ENCODE peak calls at places on chromosomes 4 and X, in six cellular contexts. U is AG10803, Y is A673, X is A549, T is coronary artery, O is fibroblast of lung. C is an unnamed sample.

GRCh38 chr4:184476660-184477059 is 2.3 kb upstream of the IRF2 start:
- DNase-seq in U (no peak), O (no peak), T (no peak), Y (no peak), X (no peak), C (no peak)

GRCh38 chr4:104930298-104930697 is 216.4 kb upstream of the TET2 start:
- DNase-seq in U (no peak), T (no peak), Y (no peak), O (no peak), X (no peak), C (no peak)

GRCh38 chrX:132858018-132858417 is 100.4 kb downstream of the HS6ST2 start:
- DNase-seq in Y (peak), O (peak), U (no peak), T (no peak), X (no peak), C (no peak)

GRCh38 chr4:8439914-8440490 is 521 bp downstream of the ACOX3 start:
- DNase-seq in T (no peak), U (peak), O (no peak), Y (peak), X (no peak), C (no peak)

GRCh38 chr4:113114884-113115283 is 65.4 kb downstream of the ANK2 start:
- DNase-seq in Y (no peak), X (no peak), U (no peak), T (no peak), O (no peak), C (no peak)

GRCh38 chr4:80495847-80496246 is 160.3 kb downstream of the CFAP299 start:
- DNase-seq in Y (no peak), U (no peak), O (no peak), T (no peak), X (no peak), C (no peak)

GRCh38 chr4:25238052-25238451 is 4.2 kb downstream of the PI4K2B start:
- DNase-seq in Y (no peak), T (no peak), U (no peak), X (no peak), O (no peak), C (no peak)

GRCh38 chr4:106816501-106816900 is 219.6 kb downstream of the DKK2 start:
- DNase-seq in U (peak), X (no peak), T (no peak), Y (no peak), O (peak), C (peak)

GRCh38 chr4:121728798-121729226 is 32.0 kb upstream of the ANXA5 start:
- DNase-seq in X (no peak), T (no peak), O (peak), U (peak), Y (no peak), C (peak)

GRCh38 chrX:115318139-115318538 is 28.6 kb downstream of the LUZP4 start:
- DNase-seq in X (no peak), Y (no peak), U (no peak), O (no peak), T (no peak), C (no peak)

GRCh38 chrX:125953769-125954168 is 212.3 kb downstream of the DCAF12L2 start:
- DNase-seq in T (no peak), O (no peak), Y (no peak), X (no peak), U (no peak), C (no peak)

GRCh38 chr4:99208719-99209075 is 10.3 kb downstream of the ADH6 start:
- DNase-seq in U (no peak), T (no peak), Y (no peak), O (no peak), X (no peak), C (no peak)

GRCh38 chr4:30716671-30717207 is 3.4 kb upstream of the PCDH7 start:
- DNase-seq in X (peak), T (no peak), U (no peak), Y (no peak), O (peak), C (no peak)

GRCh38 chr4:156838761-156839160 is 132.8 kb downstream of the PDGFC start:
- DNase-seq in X (no peak), O (peak), U (peak), T (no peak), Y (peak), C (peak)

GRCh38 chr4:2745981-2746806 is 9.9 kb downstream of the TNIP2 start:
- DNase-seq in Y (peak), T (peak), X (peak), U (peak), O (peak), C (peak)

GRCh38 chr4:7506119-7506518 is 71.4 kb upstream of the PSAPL1 start:
- DNase-seq in O (peak), X (no peak), U (peak), Y (no peak), T (no peak), C (no peak)

GRCh38 chr4:37471971-37472370 is 214.2 kb downstream of the RELL1 start:
- DNase-seq in O (no peak), U (no peak), Y (no peak), X (no peak), T (no peak), C (no peak)

GRCh38 chr4:722181-722725 is 16.6 kb downstream of the PCGF3 start:
- DNase-seq in X (no peak), O (no peak), U (no peak), T (no peak), Y (no peak), C (no peak)

GRCh38 chr4:1463088-1463926 is 57.1 kb upstream of the NKX1-1 start:
- DNase-seq in U (peak), Y (no peak), X (no peak), O (peak), T (peak), C (peak)

GRCh38 chr4:100789991-100790390 is 272.2 kb upstream of the EMCN start:
- DNase-seq in U (no peak), O (no peak), T (no peak), Y (no peak), X (no peak), C (no peak)

GRCh38 chrX:115560211-115560977 is 580 bp upstream of the PLS3 start:
- DNase-seq in T (no peak), X (peak), U (no peak), Y (no peak), O (peak), C (no peak)

GRCh38 chrX:151801980-151802379 is 67.4 kb downstream of the CNGA2 start:
- DNase-seq in X (peak), O (no peak), Y (no peak), U (no peak), T (no peak), C (peak)

DNA sequence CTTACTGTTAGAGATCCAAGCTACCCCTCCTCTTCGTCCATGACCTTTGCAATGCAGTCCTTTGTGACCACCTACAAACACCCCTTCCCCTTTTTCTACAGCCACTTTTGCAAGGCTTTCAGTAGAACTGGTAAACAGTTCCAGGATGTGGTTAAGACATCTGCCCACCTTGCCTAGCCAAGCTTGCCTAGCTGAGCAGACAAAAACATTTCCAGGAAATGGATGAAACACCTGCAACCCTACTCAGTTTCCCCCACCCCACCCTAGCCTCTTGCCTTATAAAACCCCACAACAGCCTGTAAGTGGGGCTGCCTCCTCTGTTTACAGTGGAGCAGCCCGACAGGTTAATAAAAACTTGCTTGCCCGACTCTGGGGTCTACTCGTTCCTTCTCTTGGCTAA is 133.8 kb downstream of the ZC4H2 start:
- DNase-seq in T (no peak), U (no peak), O (no peak), Y (no peak), X (no peak), C (no peak)
- H3K4me3 ChIP-seq in T (no peak), U (no peak), O (no peak), Y (no peak), X (no peak), C (no peak)

GRCh38 chrX:155263854-155264628 is at the start of gene RAB39B:
- DNase-seq in O (peak), X (peak), T (no peak), U (peak), Y (peak), C (peak)
- H3K4me3 ChIP-seq in O (peak), X (peak), T (peak), U (peak), Y (peak), C (peak)

GRCh38 chr4:73870260-73870659 is 1.1 kb downstream of the CXCL1 start:
- DNase-seq in X (peak), O (no peak), T (no peak), U (no peak), Y (no peak), C (no peak)
- H3K4me3 ChIP-seq in X (peak), O (no peak), T (peak), U (peak), Y (no peak), C (peak)

DNA sequence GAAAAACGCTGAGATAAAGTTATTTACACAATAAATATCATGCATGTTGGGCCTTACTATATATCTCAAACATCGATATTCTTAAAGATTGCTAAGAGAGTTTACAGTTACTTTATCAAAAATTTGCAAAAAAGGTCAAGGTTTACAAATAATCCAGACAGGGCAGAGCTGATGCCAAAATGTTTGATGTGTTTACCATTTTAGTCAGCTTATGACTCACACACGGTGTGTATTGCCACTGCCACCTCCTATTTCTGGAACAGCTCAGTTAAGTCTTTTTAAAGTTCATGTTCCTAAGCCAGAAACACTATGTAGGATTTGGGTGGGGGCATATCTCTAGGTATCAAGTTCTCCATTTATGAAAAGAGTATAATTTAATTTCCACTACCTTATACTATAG is 580.6 kb downstream of the INPP4B start:
- DNase-seq in T (no peak), O (peak), Y (no peak), X (peak), U (peak), C (peak)
- H3K4me3 ChIP-seq in T (peak), O (peak), Y (no peak), X (no peak), U (no peak), C (no peak)

DNA sequence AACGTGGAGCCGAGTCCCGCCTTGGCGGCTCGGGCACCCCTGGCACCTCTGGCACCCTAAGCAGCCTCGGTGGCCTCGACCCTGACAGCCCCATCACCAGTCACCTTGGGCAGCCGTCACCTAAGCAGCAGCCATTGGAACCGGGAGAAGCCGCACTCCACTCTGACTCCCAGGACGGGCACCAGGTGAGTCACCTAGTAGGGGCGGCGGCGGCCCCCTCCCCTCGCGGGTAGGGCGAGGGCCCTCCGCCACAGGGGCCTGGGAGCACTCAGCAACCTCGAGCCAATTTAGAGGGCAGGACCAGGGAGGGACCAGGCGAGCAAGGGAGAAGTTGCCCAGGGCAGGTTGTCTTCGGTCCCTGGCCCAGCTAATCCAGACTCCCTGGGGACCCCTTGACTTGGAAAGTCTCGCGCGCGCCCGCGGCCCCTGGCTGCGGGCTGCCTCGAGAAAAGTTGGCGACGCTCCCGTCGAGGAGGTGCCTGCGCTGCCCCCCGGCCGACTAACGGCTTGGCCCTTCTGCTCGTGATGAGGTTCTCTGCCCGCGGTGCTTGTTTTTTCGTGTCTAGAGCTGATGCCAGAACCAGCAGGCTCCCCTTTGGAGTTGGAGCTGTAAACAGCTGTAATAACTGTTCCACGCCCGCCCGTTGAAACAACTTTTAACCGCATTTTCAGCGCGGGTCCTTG is 749 bp downstream of the EDA start:
- DNase-seq in Y (peak), X (no peak), T (peak), O (no peak), U (no peak), C (no peak)
- H3K4me3 ChIP-seq in Y (peak), X (peak), T (peak), O (no peak), U (peak), C (no peak)

C was measured in foreskin fibroblast.